ENCODE peak calls at places on chromosomes 16 and 17, in nine cellular contexts. P is pons; I is ovary; C is activated naive CD4-positive, alpha-beta T cell treated with anti-CD3 and anti-CD28 coated beads for 36 hours; F is AG10803; X is non-pigmented ciliary epithelial cell; Y is amniotic stem cell; E is esophagus squamous epithelium; O is activated T-helper 1 cell treated with Interleukin-2 at 50 U/mL for 16 hours. G is an unnamed sample.

GRCh38 chr16:56289412-56289811 is 98.1 kb downstream of the GNAO1 start:
- DNase-seq in E (no peak), C (no peak), Y (no peak), O (no peak), I (no peak), F (no peak), P (no peak), X (no peak), G (no peak)

GRCh38 chr17:5115673-5116651 is at the start of gene USP6:
- DNase-seq in P (no peak), I (no peak), Y (no peak), O (no peak), X (no peak), C (no peak), F (no peak), E (no peak), G (no peak)

GRCh38 chr16:80512460-80512859 is 28.3 kb upstream of the DYNLRB2 start:
- DNase-seq in E (no peak), I (no peak), X (no peak), Y (no peak), O (no peak), F (no peak), P (no peak), C (no peak), G (no peak)

GRCh38 chr17:37037590-37038155 is 88.9 kb downstream of the AATF start:
- DNase-seq in O (no peak), P (no peak), F (peak; percentile 82), C (no peak), E (no peak), Y (no peak), X (no peak), I (no peak), G (no peak)

GRCh38 chr17:45386180-45386579 is 46.5 kb downstream of the ARHGAP27 start:
- DNase-seq in O (no peak), C (no peak), X (no peak), I (no peak), Y (no peak), F (no peak), E (no peak), P (no peak), G (no peak)

GRCh38 chr16:88558457-88559442 is 11.5 kb upstream of the ZC3H18 start:
- DNase-seq in F (peak; percentile 51), Y (peak; percentile 3), E (no peak), C (no peak), O (no peak), P (peak; percentile 46), I (peak; percentile 82), X (peak; percentile 18), G (no peak)

GRCh38 chr16:51164167-51164566 is 13.1 kb upstream of the SALL1 start:
- DNase-seq in C (no peak), P (peak; percentile 38), X (no peak), E (no peak), F (peak; percentile 62), I (no peak), O (no peak), Y (no peak), G (no peak)

GRCh38 chr17:8080208-8080798 is 7.2 kb downstream of the ALOX12B start:
- DNase-seq in P (no peak), C (no peak), F (no peak), I (no peak), E (no peak), X (no peak), Y (no peak), O (no peak), G (no peak)

GRCh38 chr17:44918006-44918405 is 2.7 kb upstream of the GFAP start:
- DNase-seq in F (no peak), C (no peak), X (no peak), Y (no peak), O (no peak), I (no peak), E (no peak), P (no peak), G (no peak)

GRCh38 chr16:73058616-73059409 is 10.9 kb upstream of the ZFHX3 start:
- DNase-seq in X (no peak), C (peak; percentile 15), P (no peak), O (no peak), I (peak; percentile 45), F (peak; percentile 60), E (no peak), Y (no peak), G (no peak)

GRCh38 chr17:46960152-46960551 is 18.9 kb downstream of the RPRML start:
- DNase-seq in I (no peak), O (no peak), E (no peak), X (no peak), P (no peak), C (no peak), Y (no peak), F (no peak), G (no peak)

GRCh38 chr16:31005350-31006085 is 4.9 kb downstream of the STX1B start:
- DNase-seq in Y (no peak), O (no peak), F (no peak), E (no peak), C (no peak), I (no peak), X (no peak), P (no peak), G (no peak)

GRCh38 chr16:69775535-69775934 is 13.4 kb downstream of the WWP2 start:
- DNase-seq in O (no peak), Y (no peak), C (no peak), P (no peak), X (no peak), E (no peak), I (no peak), F (no peak), G (no peak)

GRCh38 chr16:20763461-20764232 is at the start of gene ACSM3:
- DNase-seq in C (peak; percentile 83), X (peak; percentile 40), I (peak; percentile 66), E (no peak), O (peak; percentile 26), P (peak; percentile 78), F (peak; percentile 68), Y (peak; percentile 61), G (peak; percentile 24)

GRCh38 chr17:43983515-43984411 is 20.7 kb upstream of the NAGS start:
- DNase-seq in P (no peak), X (no peak), E (no peak), F (no peak), O (no peak), I (no peak), C (peak; percentile 18), Y (no peak), G (no peak)

GRCh38 chr16:30901201-30902069 is 5.0 kb downstream of the CTF1 start:
- DNase-seq in P (peak; percentile 15), O (no peak), E (no peak), F (no peak), Y (no peak), X (no peak), C (peak; percentile 17), I (no peak), G (no peak)

GRCh38 chr16:69501956-69502457 is 63.8 kb upstream of the NFAT5 start:
- DNase-seq in X (no peak), O (no peak), C (no peak), F (no peak), P (peak; percentile 27), I (no peak), Y (no peak), E (no peak), G (no peak)

GRCh38 chr17:51006601-51007000 is 114.1 kb downstream of the SPAG9 start:
- DNase-seq in C (no peak), F (peak; percentile 66), Y (no peak), P (peak; percentile 83), E (no peak), O (no peak), X (peak; percentile 74), I (no peak), G (no peak)

GRCh38 chr16:20102521-20102920 is 28.8 kb upstream of the GPR139 start:
- DNase-seq in I (no peak), C (no peak), P (no peak), F (no peak), O (no peak), X (no peak), E (no peak), Y (no peak), G (no peak)

GRCh38 chr17:79294459-79295071 is 219.9 kb downstream of the ENGASE start:
- DNase-seq in E (no peak), X (no peak), P (no peak), Y (no peak), F (peak; percentile 7), I (peak; percentile 30), O (peak; percentile 3), C (peak; percentile 67), G (no peak)

GRCh38 chr17:82113941-82114340 is 15.9 kb upstream of the FASN start:
- DNase-seq in P (no peak), C (no peak), Y (no peak), E (no peak), O (no peak), I (no peak), F (no peak), X (no peak), G (no peak)

GRCh38 chr17:78999056-78999768 is 10.4 kb downstream of the CANT1 start:
- DNase-seq in I (peak; percentile 16), Y (no peak), E (no peak), C (no peak), P (no peak), X (no peak), F (no peak), O (no peak), G (no peak)

GRCh38 chr16:54875443-54875842 is 55.2 kb upstream of the IRX5 start:
- DNase-seq in P (no peak), F (peak; percentile 8), Y (no peak), C (no peak), E (no peak), X (no peak), I (no peak), O (no peak), G (no peak)

GRCh38 chr17:72618018-72618509 is 474.4 kb downstream of the SLC39A11 start:
- DNase-seq in F (no peak), C (peak; percentile 27), X (no peak), E (no peak), Y (no peak), O (peak; percentile 2), I (no peak), P (peak; percentile 55), G (no peak)

GRCh38 chr16:89705006-89705405 is 3.5 kb upstream of the SPATA2L start:
- DNase-seq in X (no peak), E (no peak), C (no peak), Y (no peak), P (no peak), I (peak; percentile 19), F (no peak), O (no peak), G (no peak)

GRCh38 chr17:42456223-42457106 is 2.2 kb upstream of the ATP6V0A1 start:
- DNase-seq in X (no peak), P (peak; percentile 82), F (peak; percentile 85), O (no peak), I (no peak), C (no peak), Y (peak; percentile 41), E (no peak), G (no peak)

GRCh38 chr17:57649731-57650484 is 95.2 kb downstream of the CCDC182 start:
- DNase-seq in I (no peak), C (no peak), F (peak; percentile 10), X (no peak), O (no peak), P (no peak), Y (no peak), E (no peak), G (no peak)

GRCh38 chr16:49510676-49511305 is 137.2 kb downstream of the C16orf78 start:
- DNase-seq in C (no peak), X (no peak), Y (no peak), E (no peak), P (no peak), O (no peak), I (no peak), F (no peak), G (no peak)

GRCh38 chr16:10218490-10219206 is 36.4 kb upstream of the GRIN2A start:
- DNase-seq in C (no peak), Y (no peak), I (no peak), E (no peak), X (no peak), O (no peak), F (no peak), P (no peak), G (no peak)

GRCh38 chr16:11743308-11744074 is 834 bp upstream of the TXNDC11 start:
- DNase-seq in C (peak; percentile 54), P (peak; percentile 40), E (peak; percentile 10), X (peak; percentile 26), Y (no peak), I (peak; percentile 58), F (peak; percentile 74), O (no peak), G (peak; percentile 3)

GRCh38 chr16:89955001-89955685 is 6.6 kb downstream of the DEF8 start:
- DNase-seq in E (no peak), I (no peak), Y (no peak), X (no peak), P (no peak), C (no peak), O (no peak), F (no peak), G (no peak)